ENCODE peak calls at places on chromosomes 4 and X, in nine cellular contexts. N, A, K, H, O, C, Z, J and X are unnamed samples.

GRCh38 chrX:46754450-46755075 is 4.4 kb downstream of the SLC9A7 start:
- DNase-seq in J (no peak), N (no peak), O (no peak), K (peak; percentile 6), C (no peak), Z (no peak), A (peak; percentile 75), H (no peak), X (no peak)

GRCh38 chr4:133856736-133857355 is 344.7 kb downstream of the PABPC4L start:
- DNase-seq in K (no peak), J (no peak), C (no peak), N (no peak), A (no peak), O (no peak), H (no peak), Z (no peak), X (no peak)

GRCh38 chr4:48602222-48602621 is 112.2 kb downstream of the ZAR1 start:
- DNase-seq in C (no peak), A (no peak), Z (no peak), J (no peak), H (no peak), N (no peak), O (no peak), K (no peak), X (no peak)

GRCh38 chr4:147019061-147019460 is 73.4 kb upstream of the TTC29 start:
- DNase-seq in K (peak; percentile 71), O (peak; percentile 36), A (no peak), Z (peak; percentile 43), N (peak; percentile 53), J (peak; percentile 47), H (peak; percentile 34), C (peak; percentile 6), X (peak; percentile 17)

GRCh38 chr4:125313497-125313896 is 1.3 kb upstream of the FAT4 start:
- DNase-seq in J (peak; percentile 83), N (peak; percentile 78), A (no peak), Z (peak; percentile 50), H (peak; percentile 59), K (peak; percentile 94), C (peak; percentile 20), O (peak; percentile 85), X (no peak)

GRCh38 chrX:79161655-79162054 is 17.2 kb downstream of the GPR174 start:
- DNase-seq in O (no peak), K (no peak), H (no peak), J (no peak), N (no peak), Z (no peak), A (peak; percentile 72), C (no peak), X (no peak)

GRCh38 chr4:153216546-153216945 is 12.3 kb downstream of the TRIM2 start:
- DNase-seq in N (no peak), Z (no peak), K (no peak), A (no peak), H (no peak), J (no peak), O (no peak), C (no peak), X (no peak)

GRCh38 chr4:37685211-37685725 is 908 bp downstream of the RELL1 start:
- DNase-seq in O (no peak), J (no peak), C (peak; percentile 74), A (no peak), Z (no peak), H (no peak), N (no peak), K (peak; percentile 21), X (no peak)

GRCh38 chrX:153642313-153642654 is 4.7 kb upstream of the DUSP9 start:
- DNase-seq in O (no peak), A (no peak), Z (peak; percentile 60), C (no peak), K (peak; percentile 41), N (no peak), J (no peak), H (peak; percentile 75), X (no peak)

GRCh38 chr4:146232131-146232722 is 17.9 kb downstream of the REELD1 start:
- DNase-seq in A (no peak), Z (no peak), C (peak; percentile 44), K (no peak), J (no peak), H (no peak), O (no peak), N (no peak), X (no peak)

GRCh38 chr4:40980318-40980883 is 230.6 kb downstream of the NSUN7 start:
- DNase-seq in J (peak; percentile 20), K (peak; percentile 46), N (no peak), Z (no peak), O (no peak), A (no peak), H (no peak), C (no peak), X (no peak)

GRCh38 chrX:768596-768995 is 138.0 kb downstream of the SHOX start:
- DNase-seq in K (no peak), O (no peak), H (no peak), J (no peak), A (no peak), C (no peak), Z (no peak), N (no peak), X (no peak)

GRCh38 chr4:76803522-76803921 is 94.4 kb downstream of the SOWAHB start:
- DNase-seq in K (no peak), H (no peak), N (peak; percentile 24), O (no peak), Z (peak; percentile 58), C (no peak), A (no peak), J (no peak), X (peak; percentile 20)

GRCh38 chr4:111066887-111067286 is 444.0 kb upstream of the PITX2 start:
- DNase-seq in O (no peak), N (no peak), K (no peak), C (no peak), H (no peak), J (no peak), A (no peak), Z (no peak), X (no peak)

GRCh38 chr4:94403735-94404134 is 48.0 kb upstream of the PDLIM5 start:
- DNase-seq in O (no peak), H (no peak), A (no peak), C (no peak), J (no peak), K (no peak), Z (no peak), N (no peak), X (no peak)

GRCh38 chr4:3372933-3373465 is 68.8 kb upstream of the HGFAC start:
- DNase-seq in K (no peak), N (no peak), C (peak; percentile 90), H (no peak), A (peak; percentile 37), Z (no peak), O (no peak), J (no peak), X (no peak)

DNA sequence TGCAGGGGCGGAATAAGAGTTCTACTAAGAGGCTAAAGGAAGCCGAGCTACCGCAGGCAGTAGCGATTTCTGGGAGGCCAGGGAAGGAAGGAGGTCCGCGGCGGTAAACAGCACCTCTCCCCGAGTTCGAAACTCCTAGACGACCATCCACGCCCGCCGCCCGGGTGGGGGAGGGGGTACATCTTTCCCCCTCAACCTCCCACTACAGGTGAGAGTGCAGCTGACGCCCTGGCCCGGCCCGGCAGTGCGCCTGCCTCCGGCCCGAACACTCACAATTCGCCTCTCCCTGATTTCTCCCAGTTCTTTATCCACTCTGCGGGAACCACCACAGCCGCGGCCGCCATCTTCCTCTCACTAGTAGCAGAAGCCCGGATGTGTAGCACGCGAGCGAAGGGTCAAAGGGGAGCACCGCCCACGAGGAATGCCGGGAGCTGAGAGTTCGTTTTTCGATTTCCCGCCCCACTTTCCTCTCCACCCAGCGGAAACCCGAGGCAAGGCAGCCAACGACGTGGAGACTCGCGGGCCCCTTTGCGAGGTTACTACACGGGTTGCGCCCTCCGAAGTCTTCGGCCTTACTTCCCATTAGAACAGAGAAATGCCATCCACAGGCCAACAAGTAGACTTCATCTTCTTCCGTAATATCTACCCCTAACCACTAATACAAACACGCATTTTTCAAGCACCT is at the start of gene THOC2:
- DNase-seq in K (peak; percentile 72), J (peak; percentile 73), A (peak; percentile 49), C (peak; percentile 63), N (peak; percentile 91), O (peak; percentile 62), H (peak; percentile 86), Z (peak; percentile 80), X (peak; percentile 66)
- TF ChIP-seq REST in K (no peak), J (no peak), A (no peak), C (no peak), N (no peak), O (no peak), H (no peak), Z (no peak), X (no peak)

GRCh38 chrX:120213438-120214265 is 37.0 kb upstream of the ZBTB33 start:
- DNase-seq in H (peak; percentile 66), Z (peak; percentile 61), J (peak; percentile 35), A (peak; percentile 36), N (peak; percentile 57), C (peak; percentile 1), O (peak; percentile 31), K (peak; percentile 76), X (peak; percentile 42)
- TF ChIP-seq CTCF in H (peak; percentile 91), Z (peak; percentile 84), J (peak; percentile 75), A (peak; percentile 81), N (peak; percentile 62), C (peak; percentile 41), O (peak; percentile 59), K (peak; percentile 69), X (peak; percentile 85)

DNA sequence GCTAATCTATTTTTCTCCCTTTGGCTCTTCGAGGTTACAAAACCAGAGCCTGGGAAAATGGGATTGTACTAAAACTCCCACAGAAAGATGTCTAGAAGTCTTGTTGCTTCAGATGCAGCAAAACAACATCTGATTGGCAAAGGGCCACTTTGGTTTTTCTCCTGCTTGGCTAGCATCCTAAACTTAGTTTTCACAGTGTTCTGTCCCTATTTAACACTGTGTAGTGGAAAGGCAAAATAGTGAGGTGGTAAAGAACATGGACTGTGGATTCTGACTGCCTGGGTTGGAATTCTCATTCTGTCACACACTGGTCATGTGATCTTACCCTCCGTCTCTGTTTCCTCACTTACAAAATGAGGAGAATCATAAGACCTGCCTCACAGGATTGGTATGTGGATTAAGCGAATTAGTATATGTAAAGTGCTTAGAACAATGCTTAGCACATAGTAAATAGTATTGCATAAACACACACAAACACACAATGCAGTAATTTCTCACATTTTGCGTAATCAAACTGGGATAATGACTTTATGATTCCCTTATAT is 23.5 kb downstream of the TIGD2 start:
- DNase-seq in A (no peak), C (no peak), O (no peak), H (no peak), J (no peak), K (no peak), N (peak; percentile 40), Z (no peak), X (no peak)
- TF ChIP-seq REST in A (no peak), C (no peak), O (no peak), H (no peak), J (no peak), K (no peak), N (no peak), Z (no peak), X (no peak)

DNA sequence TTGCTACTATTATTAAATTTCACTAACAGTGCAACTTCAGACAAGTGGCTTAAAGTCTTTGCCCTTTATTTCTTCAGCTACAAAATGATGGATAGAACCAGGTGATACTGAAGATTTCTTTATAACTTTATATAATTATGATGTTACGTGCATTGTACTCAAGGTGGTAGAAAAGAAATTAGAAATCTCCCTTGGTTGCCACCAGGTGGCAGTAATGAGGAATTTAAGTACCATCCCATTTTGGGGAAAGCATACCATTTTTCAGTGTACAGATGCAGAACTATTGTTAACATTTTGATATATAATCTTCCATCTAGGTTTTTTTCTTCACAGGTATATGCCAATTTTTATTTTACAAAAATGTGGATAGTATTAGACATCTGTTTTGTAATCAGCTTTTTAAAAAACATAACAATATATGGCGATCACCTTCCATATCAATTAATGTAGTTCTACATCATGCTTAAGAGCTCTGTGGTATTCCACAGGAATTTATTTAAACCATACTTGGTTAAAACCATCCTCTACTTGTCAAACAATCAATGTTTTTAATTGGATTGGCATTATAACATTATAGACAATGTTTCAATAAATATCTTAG is 37.7 kb upstream of the RAB33B start:
- DNase-seq in J (peak; percentile 28), A (no peak), N (peak; percentile 51), C (peak; percentile 21), O (peak; percentile 34), H (peak; percentile 38), Z (peak; percentile 31), K (peak; percentile 66), X (no peak)
- TF ChIP-seq CTCF in J (peak; percentile 63), A (peak; percentile 53), N (peak; percentile 62), C (peak; percentile 39), O (peak; percentile 48), H (peak; percentile 77), Z (peak; percentile 70), K (peak; percentile 80), X (peak; percentile 69)